ENCODE peak calls at places on chromosome 4, in four cellular contexts. One of them, this sample, is unnamed.

GRCh38 chr4:154491731-154492249 is at the start of gene DCHS2:
- DNase-seq in activated CD4-positive, alpha-beta T cell treated with anti-CD3 and anti-CD28 coated beads, Interleukin-2, amount 50 U/mL, for 1 hour: no peak
- DNase-seq in activated CD8-positive, alpha-beta memory T cell treated with anti-CD3 and anti-CD28 coated beads, Interleukin-2, amount 50 U/mL, for 4 hours: no peak
- DNase-seq in hepatocyte: peak
- DNase-seq in this sample: no peak

GRCh38 chr4:84151574-84151973 is 347.5 kb downstream of the NKX6-1 start:
- DNase-seq in activated CD8-positive, alpha-beta memory T cell treated with anti-CD3 and anti-CD28 coated beads, Interleukin-2, amount 50 U/mL, for 4 hours: no peak
- DNase-seq in activated CD4-positive, alpha-beta T cell treated with anti-CD3 and anti-CD28 coated beads, Interleukin-2, amount 50 U/mL, for 1 hour: no peak
- DNase-seq in hepatocyte: no peak
- DNase-seq in this sample: no peak

GRCh38 chr4:164108971-164109370 is 614.5 kb downstream of the TMA16 start:
- DNase-seq in activated CD8-positive, alpha-beta memory T cell treated with anti-CD3 and anti-CD28 coated beads, Interleukin-2, amount 50 U/mL, for 4 hours: no peak
- DNase-seq in hepatocyte: no peak
- DNase-seq in activated CD4-positive, alpha-beta T cell treated with anti-CD3 and anti-CD28 coated beads, Interleukin-2, amount 50 U/mL, for 1 hour: no peak
- DNase-seq in this sample: no peak

GRCh38 chr4:18533262-18533775 is 511.8 kb upstream of the LCORL start:
- DNase-seq in hepatocyte: no peak
- DNase-seq in activated CD4-positive, alpha-beta T cell treated with anti-CD3 and anti-CD28 coated beads, Interleukin-2, amount 50 U/mL, for 1 hour: no peak
- DNase-seq in activated CD8-positive, alpha-beta memory T cell treated with anti-CD3 and anti-CD28 coated beads, Interleukin-2, amount 50 U/mL, for 4 hours: no peak
- DNase-seq in this sample: no peak

GRCh38 chr4:141797966-141798365 is 161.6 kb downstream of the IL15 start:
- DNase-seq in activated CD8-positive, alpha-beta memory T cell treated with anti-CD3 and anti-CD28 coated beads, Interleukin-2, amount 50 U/mL, for 4 hours: no peak
- DNase-seq in hepatocyte: no peak
- DNase-seq in activated CD4-positive, alpha-beta T cell treated with anti-CD3 and anti-CD28 coated beads, Interleukin-2, amount 50 U/mL, for 1 hour: no peak
- DNase-seq in this sample: no peak

GRCh38 chr4:180717451-180717850 is 1525.8 kb upstream of the TENM3 start:
- DNase-seq in activated CD4-positive, alpha-beta T cell treated with anti-CD3 and anti-CD28 coated beads, Interleukin-2, amount 50 U/mL, for 1 hour: no peak
- DNase-seq in hepatocyte: no peak
- DNase-seq in activated CD8-positive, alpha-beta memory T cell treated with anti-CD3 and anti-CD28 coated beads, Interleukin-2, amount 50 U/mL, for 4 hours: no peak
- DNase-seq in this sample: no peak

GRCh38 chr4:2291705-2292651 is 30.1 kb upstream of the MXD4 start:
- DNase-seq in activated CD8-positive, alpha-beta memory T cell treated with anti-CD3 and anti-CD28 coated beads, Interleukin-2, amount 50 U/mL, for 4 hours: no peak
- DNase-seq in hepatocyte: peak
- DNase-seq in activated CD4-positive, alpha-beta T cell treated with anti-CD3 and anti-CD28 coated beads, Interleukin-2, amount 50 U/mL, for 1 hour: no peak
- DNase-seq in this sample: no peak

GRCh38 chr4:139617702-139618490 is 47.7 kb upstream of the MGST2 start:
- DNase-seq in hepatocyte: no peak
- DNase-seq in activated CD4-positive, alpha-beta T cell treated with anti-CD3 and anti-CD28 coated beads, Interleukin-2, amount 50 U/mL, for 1 hour: no peak
- DNase-seq in activated CD8-positive, alpha-beta memory T cell treated with anti-CD3 and anti-CD28 coated beads, Interleukin-2, amount 50 U/mL, for 4 hours: no peak
- DNase-seq in this sample: no peak

GRCh38 chr4:81493895-81494490 is 22.3 kb upstream of the RASGEF1B start:
- DNase-seq in activated CD4-positive, alpha-beta T cell treated with anti-CD3 and anti-CD28 coated beads, Interleukin-2, amount 50 U/mL, for 1 hour: no peak
- DNase-seq in hepatocyte: no peak
- DNase-seq in activated CD8-positive, alpha-beta memory T cell treated with anti-CD3 and anti-CD28 coated beads, Interleukin-2, amount 50 U/mL, for 4 hours: no peak
- DNase-seq in this sample: no peak

GRCh38 chr4:1045595-1046201 is 34.3 kb downstream of the FGFRL1 start:
- DNase-seq in hepatocyte: no peak
- DNase-seq in activated CD8-positive, alpha-beta memory T cell treated with anti-CD3 and anti-CD28 coated beads, Interleukin-2, amount 50 U/mL, for 4 hours: peak
- DNase-seq in activated CD4-positive, alpha-beta T cell treated with anti-CD3 and anti-CD28 coated beads, Interleukin-2, amount 50 U/mL, for 1 hour: no peak
- DNase-seq in this sample: no peak

GRCh38 chr4:84632092-84632491 is 49.2 kb downstream of the CDS1 start:
- DNase-seq in hepatocyte: no peak
- DNase-seq in activated CD4-positive, alpha-beta T cell treated with anti-CD3 and anti-CD28 coated beads, Interleukin-2, amount 50 U/mL, for 1 hour: no peak
- DNase-seq in activated CD8-positive, alpha-beta memory T cell treated with anti-CD3 and anti-CD28 coated beads, Interleukin-2, amount 50 U/mL, for 4 hours: no peak
- DNase-seq in this sample: no peak

GRCh38 chr4:83875437-83875836 is 339.5 kb downstream of the GPAT3 start:
- DNase-seq in hepatocyte: no peak
- DNase-seq in activated CD4-positive, alpha-beta T cell treated with anti-CD3 and anti-CD28 coated beads, Interleukin-2, amount 50 U/mL, for 1 hour: no peak
- DNase-seq in activated CD8-positive, alpha-beta memory T cell treated with anti-CD3 and anti-CD28 coated beads, Interleukin-2, amount 50 U/mL, for 4 hours: no peak
- DNase-seq in this sample: no peak

GRCh38 chr4:125827338-125828074 is 512.8 kb downstream of the FAT4 start:
- DNase-seq in hepatocyte: no peak
- DNase-seq in activated CD4-positive, alpha-beta T cell treated with anti-CD3 and anti-CD28 coated beads, Interleukin-2, amount 50 U/mL, for 1 hour: no peak
- DNase-seq in activated CD8-positive, alpha-beta memory T cell treated with anti-CD3 and anti-CD28 coated beads, Interleukin-2, amount 50 U/mL, for 4 hours: no peak
- DNase-seq in this sample: no peak

GRCh38 chr4:47907247-47907646 is 7.1 kb downstream of the NFXL1 start:
- DNase-seq in hepatocyte: no peak
- DNase-seq in activated CD4-positive, alpha-beta T cell treated with anti-CD3 and anti-CD28 coated beads, Interleukin-2, amount 50 U/mL, for 1 hour: no peak
- DNase-seq in activated CD8-positive, alpha-beta memory T cell treated with anti-CD3 and anti-CD28 coated beads, Interleukin-2, amount 50 U/mL, for 4 hours: no peak
- DNase-seq in this sample: no peak

GRCh38 chr4:55030606-55031005 is 94.8 kb downstream of the KDR start:
- DNase-seq in activated CD4-positive, alpha-beta T cell treated with anti-CD3 and anti-CD28 coated beads, Interleukin-2, amount 50 U/mL, for 1 hour: no peak
- DNase-seq in hepatocyte: no peak
- DNase-seq in activated CD8-positive, alpha-beta memory T cell treated with anti-CD3 and anti-CD28 coated beads, Interleukin-2, amount 50 U/mL, for 4 hours: no peak
- DNase-seq in this sample: no peak

GRCh38 chr4:2388430-2389182 is 29.8 kb downstream of the ZFYVE28 start:
- DNase-seq in activated CD4-positive, alpha-beta T cell treated with anti-CD3 and anti-CD28 coated beads, Interleukin-2, amount 50 U/mL, for 1 hour: no peak
- DNase-seq in activated CD8-positive, alpha-beta memory T cell treated with anti-CD3 and anti-CD28 coated beads, Interleukin-2, amount 50 U/mL, for 4 hours: no peak
- DNase-seq in hepatocyte: no peak
- DNase-seq in this sample: no peak

GRCh38 chr4:73392936-73393335 is 11.2 kb upstream of the ALB start:
- DNase-seq in hepatocyte: no peak
- DNase-seq in activated CD4-positive, alpha-beta T cell treated with anti-CD3 and anti-CD28 coated beads, Interleukin-2, amount 50 U/mL, for 1 hour: no peak
- DNase-seq in activated CD8-positive, alpha-beta memory T cell treated with anti-CD3 and anti-CD28 coated beads, Interleukin-2, amount 50 U/mL, for 4 hours: no peak
- DNase-seq in this sample: no peak

GRCh38 chr4:66055999-66056398 is 385.7 kb upstream of the EPHA5 start:
- DNase-seq in activated CD8-positive, alpha-beta memory T cell treated with anti-CD3 and anti-CD28 coated beads, Interleukin-2, amount 50 U/mL, for 4 hours: no peak
- DNase-seq in activated CD4-positive, alpha-beta T cell treated with anti-CD3 and anti-CD28 coated beads, Interleukin-2, amount 50 U/mL, for 1 hour: no peak
- DNase-seq in hepatocyte: no peak
- DNase-seq in this sample: no peak

GRCh38 chr4:37667197-37668100 is 18.7 kb downstream of the RELL1 start:
- DNase-seq in hepatocyte: no peak
- DNase-seq in activated CD4-positive, alpha-beta T cell treated with anti-CD3 and anti-CD28 coated beads, Interleukin-2, amount 50 U/mL, for 1 hour: no peak
- DNase-seq in activated CD8-positive, alpha-beta memory T cell treated with anti-CD3 and anti-CD28 coated beads, Interleukin-2, amount 50 U/mL, for 4 hours: no peak
- DNase-seq in this sample: no peak